ENCODE peak calls at places on chromosomes 3 and 15, in nine cellular contexts. W is NCI-H1694; R is T-helper 2 cell; P is left ventricle myocardium inferior; I is right lobe of liver; L is NAMALWA; U is upper lobe of left lung; D is stimulated activated CD4-positive, alpha-beta T cell treated with anti-CD3 and anti-CD28 coated beads, Interleukin-1b, Interleukin-23, amount 100 ng/mL, for 1 hour; T is NCI-H524. F is an unnamed sample.

GRCh38 chr15:71295242-71296031 is 180.2 kb downstream of the THSD4 start:
- DNase-seq in W (no peak), R (no peak), P (no peak), I (no peak), L (no peak), U (no peak), D (no peak), T (no peak), F (no peak)

GRCh38 chr15:40357723-40358491 is at the start of gene DISP2:
- DNase-seq in W (peak; percentile 31), R (peak; percentile 84), P (peak; percentile 88), I (peak; percentile 89), L (peak; percentile 86), U (peak; percentile 87), D (peak; percentile 85), T (peak; percentile 73), F (no peak)

GRCh38 chr3:116254535-116254934 is 190.8 kb downstream of the LSAMP start:
- DNase-seq in W (no peak), R (no peak), P (no peak), I (no peak), L (no peak), U (no peak), D (no peak), T (no peak), F (no peak)

GRCh38 chr3:117842086-117842485 is 1132.5 kb downstream of the TUSC7 start:
- DNase-seq in W (peak; percentile 6), R (no peak), P (no peak), I (no peak), L (no peak), U (no peak), D (no peak), T (peak; percentile 44), F (no peak)

GRCh38 chr15:52289629-52290081 is 5.9 kb downstream of the MYO5C start:
- DNase-seq in W (no peak), R (no peak), P (no peak), I (no peak), L (no peak), U (peak; percentile 89), D (no peak), T (no peak), F (no peak)

GRCh38 chr3:141746962-141747361 is 8.9 kb downstream of the RNF7 start:
- DNase-seq in W (no peak), R (no peak), P (no peak), I (no peak), L (no peak), U (no peak), D (no peak), T (no peak), F (no peak)

GRCh38 chr3:148763921-148764320 is 63.7 kb upstream of the CPB1 start:
- DNase-seq in W (no peak), R (no peak), P (no peak), I (no peak), L (no peak), U (no peak), D (no peak), T (no peak), F (no peak)

GRCh38 chr15:85072917-85073316 is 91.3 kb downstream of the PDE8A start:
- DNase-seq in W (no peak), R (no peak), P (no peak), I (no peak), L (no peak), U (no peak), D (no peak), T (no peak), F (no peak)

GRCh38 chr3:181075098-181075497 is 85.6 kb upstream of the DNAJC19 start:
- DNase-seq in W (no peak), R (no peak), P (no peak), I (no peak), L (no peak), U (no peak), D (no peak), T (peak; percentile 94), F (no peak)

GRCh38 chr15:75024102-75024636 is 779 bp downstream of the PPCDC start:
- DNase-seq in W (no peak), R (no peak), P (no peak), I (no peak), L (no peak), U (peak; percentile 82), D (no peak), T (peak; percentile 7), F (no peak)

GRCh38 chr3:61518590-61518989 is 42.8 kb upstream of the PTPRG start:
- DNase-seq in W (no peak), R (no peak), P (no peak), I (no peak), L (no peak), U (no peak), D (no peak), T (no peak), F (no peak)

GRCh38 chr3:36960502-36960901 is 15.6 kb upstream of the TRANK1 start:
- DNase-seq in W (no peak), R (no peak), P (no peak), I (no peak), L (no peak), U (no peak), D (no peak), T (no peak), F (no peak)

GRCh38 chr3:38829404-38829803 is 13.4 kb upstream of the SCN10A start:
- DNase-seq in W (no peak), R (no peak), P (peak; percentile 20), I (no peak), L (no peak), U (no peak), D (no peak), T (no peak), F (no peak)

GRCh38 chr3:124033360-124034015 is 41.6 kb upstream of the ROPN1 start:
- DNase-seq in W (no peak), R (no peak), P (peak; percentile 16), I (peak; percentile 42), L (no peak), U (no peak), D (no peak), T (peak; percentile 29), F (no peak)

GRCh38 chr3:19632099-19633074 is 301.6 kb downstream of the EFHB start:
- DNase-seq in W (no peak), R (no peak), P (no peak), I (no peak), L (no peak), U (no peak), D (no peak), T (no peak), F (no peak)

GRCh38 chr3:79515072-79515471 is 252.7 kb downstream of the ROBO1 start:
- DNase-seq in W (no peak), R (no peak), P (no peak), I (no peak), L (no peak), U (no peak), D (no peak), T (no peak), F (no peak)

GRCh38 chr3:164458986-164459385 is 619.3 kb downstream of the SI start:
- DNase-seq in W (no peak), R (no peak), P (no peak), I (no peak), L (no peak), U (no peak), D (no peak), T (no peak), F (no peak)

GRCh38 chr3:149969945-149970715 is 565 bp downstream of the PFN2 start:
- DNase-seq in W (peak; percentile 90), R (peak; percentile 68), P (peak; percentile 84), I (peak; percentile 80), L (peak; percentile 92), U (peak; percentile 84), D (peak; percentile 34), T (peak; percentile 51), F (peak; percentile 5)

GRCh38 chr15:42788725-42789124 is 51.8 kb upstream of the CDAN1 start:
- DNase-seq in W (no peak), R (no peak), P (no peak), I (no peak), L (no peak), U (no peak), D (no peak), T (no peak), F (no peak)

GRCh38 chr3:8713901-8714759 is 19.5 kb upstream of the CAV3 start:
- DNase-seq in W (no peak), R (no peak), P (no peak), I (no peak), L (peak; percentile 54), U (no peak), D (no peak), T (no peak), F (no peak)

GRCh38 chr3:73442886-73443285 is 181.9 kb downstream of the PDZRN3 start:
- DNase-seq in W (no peak), R (no peak), P (no peak), I (no peak), L (no peak), U (no peak), D (no peak), T (no peak), F (no peak)

GRCh38 chr15:41933771-41934170 is 38.6 kb downstream of the EHD4 start:
- DNase-seq in W (no peak), R (no peak), P (no peak), I (no peak), L (no peak), U (no peak), D (no peak), T (no peak), F (no peak)

GRCh38 chr15:25838191-25838870 is 24.8 kb downstream of the ATP10A start:
- DNase-seq in W (no peak), R (no peak), P (no peak), I (no peak), L (no peak), U (no peak), D (no peak), T (no peak), F (no peak)

GRCh38 chr3:11914651-11915050 is 68.0 kb upstream of the TAMM41 start:
- DNase-seq in W (no peak), R (no peak), P (no peak), I (no peak), L (no peak), U (no peak), D (no peak), T (no peak), F (no peak)